ENCODE peak calls at places on chromosomes 12 and 14, in six cellular contexts. T is A549, J is Peyer's patch, H is pancreas, P is AG04450, V is foreskin keratinocyte. I is an unnamed sample.

GRCh38 chr14:103782376-103782775 is 65.0 kb downstream of the PPP1R13B start:
- DNase-seq in J (no peak), P (no peak), H (no peak), V (no peak), T (no peak), I (no peak)

GRCh38 chr14:60002819-60003492 is 83.0 kb downstream of the LRRC9 start:
- DNase-seq in H (peak), V (no peak), T (no peak), J (no peak), P (no peak), I (no peak)

GRCh38 chr14:70714055-70714550 is 72.4 kb downstream of the TTC9 start:
- DNase-seq in H (peak), T (peak), J (no peak), P (peak), V (peak), I (peak)

GRCh38 chr12:116990971-116991966 is 80.5 kb downstream of the FBXW8 start:
- DNase-seq in T (no peak), H (no peak), P (peak), J (no peak), V (no peak), I (no peak)

GRCh38 chr14:96081224-96081623 is 42.1 kb downstream of the C14orf132 start:
- DNase-seq in H (no peak), J (no peak), V (no peak), P (no peak), T (no peak), I (no peak)

GRCh38 chr12:20150835-20151234 is 217.5 kb upstream of the PDE3A start:
- DNase-seq in T (no peak), H (no peak), J (no peak), V (no peak), P (no peak), I (no peak)

GRCh38 chr14:93033983-93034670 is 81.6 kb downstream of the ITPK1 start:
- DNase-seq in H (no peak), J (no peak), T (no peak), V (no peak), P (no peak), I (no peak)

GRCh38 chr12:4603946-4604345 is 41.9 kb downstream of the DYRK4 start:
- DNase-seq in H (no peak), T (no peak), J (no peak), P (no peak), V (no peak), I (no peak)

GRCh38 chr12:92987362-92987761 is 58.3 kb upstream of the EEA1 start:
- DNase-seq in P (peak), J (no peak), V (peak), H (peak), T (peak), I (peak)

GRCh38 chr12:51520576-51521325 is 70.3 kb upstream of the SCN8A start:
- DNase-seq in P (no peak), H (no peak), V (no peak), T (no peak), J (no peak), I (no peak)

GRCh38 chr12:51524386-51524901 is 66.6 kb upstream of the SCN8A start:
- DNase-seq in T (no peak), P (no peak), V (no peak), J (no peak), H (no peak), I (no peak)

GRCh38 chr12:51519755-51520154 is 71.3 kb upstream of the SCN8A start:
- DNase-seq in T (no peak), J (no peak), V (no peak), P (no peak), H (no peak), I (no peak)

GRCh38 chr12:51522696-51523095 is 68.3 kb upstream of the SCN8A start:
- DNase-seq in H (no peak), T (no peak), J (no peak), P (no peak), V (no peak), I (no peak)

DNA sequence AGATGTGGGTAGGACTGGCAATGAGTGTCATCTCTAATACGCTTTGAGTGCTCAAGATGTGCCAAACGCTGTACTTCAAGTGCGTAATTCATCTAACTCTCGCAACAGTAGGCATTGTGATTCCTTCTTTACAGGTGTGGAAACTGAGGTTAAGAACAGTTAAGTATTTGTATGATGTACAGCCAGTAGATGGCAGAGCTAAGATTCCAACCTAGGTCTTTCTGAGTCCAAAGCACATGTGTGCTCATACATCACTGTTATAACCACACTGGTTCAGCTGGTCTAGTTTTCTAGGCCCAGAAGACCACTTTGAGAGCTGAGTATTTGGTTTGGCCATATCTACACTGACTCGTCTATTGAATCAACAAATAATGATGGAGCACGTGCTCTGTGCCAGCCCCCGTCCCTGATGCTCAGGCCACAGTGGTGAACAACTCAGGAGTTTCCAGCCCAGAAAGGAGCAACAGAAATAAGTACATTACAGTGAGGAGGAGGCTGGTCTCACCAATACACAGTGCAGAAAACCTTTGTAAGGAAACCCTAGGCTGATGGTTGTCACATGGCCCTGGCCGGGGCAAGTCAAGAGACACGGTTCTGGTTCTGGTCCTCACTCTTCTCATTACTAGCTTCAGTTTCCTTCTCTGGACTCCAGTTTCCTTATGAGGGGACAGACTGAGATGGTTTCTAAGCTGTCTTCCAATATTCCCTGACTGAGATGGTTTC is 69.3 kb upstream of the SCN8A start:
- DNase-seq in T (no peak), P (no peak), V (no peak), J (no peak), H (no peak), I (no peak)
- TF ChIP-seq CTCF in T (peak), P (peak), V (peak), J (peak), H (no peak), I (no peak)

DNA sequence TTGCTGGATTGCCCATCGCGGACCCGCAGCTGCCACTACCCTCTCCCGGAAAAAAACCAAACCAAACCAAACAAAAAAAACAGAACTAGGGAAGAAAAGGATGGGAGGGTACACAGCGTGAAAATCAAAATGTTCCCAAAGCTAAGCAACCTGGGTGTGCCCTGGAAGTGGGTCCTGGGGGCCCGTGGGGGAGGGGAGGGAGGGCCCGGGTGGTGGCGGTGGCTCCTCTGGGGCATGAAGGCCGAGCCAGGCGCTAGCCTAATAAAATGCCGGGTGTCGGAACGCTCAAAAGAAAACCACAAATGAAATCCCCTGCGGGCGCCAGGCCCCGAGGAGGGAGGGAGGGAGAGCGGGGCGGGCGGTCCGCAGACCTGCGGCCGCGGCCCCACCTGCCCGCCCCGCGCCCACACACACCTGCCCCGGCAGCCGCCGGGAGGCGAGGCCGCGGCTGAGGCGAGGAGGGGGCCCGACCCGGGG is 772 bp downstream of the HECTD4 start:
- DNase-seq in J (no peak), T (no peak), H (peak), P (no peak), V (no peak), I (peak)
- H3K27ac ChIP-seq in J (peak), T (peak), H (peak), P (no peak), V (peak), I (peak)

DNA sequence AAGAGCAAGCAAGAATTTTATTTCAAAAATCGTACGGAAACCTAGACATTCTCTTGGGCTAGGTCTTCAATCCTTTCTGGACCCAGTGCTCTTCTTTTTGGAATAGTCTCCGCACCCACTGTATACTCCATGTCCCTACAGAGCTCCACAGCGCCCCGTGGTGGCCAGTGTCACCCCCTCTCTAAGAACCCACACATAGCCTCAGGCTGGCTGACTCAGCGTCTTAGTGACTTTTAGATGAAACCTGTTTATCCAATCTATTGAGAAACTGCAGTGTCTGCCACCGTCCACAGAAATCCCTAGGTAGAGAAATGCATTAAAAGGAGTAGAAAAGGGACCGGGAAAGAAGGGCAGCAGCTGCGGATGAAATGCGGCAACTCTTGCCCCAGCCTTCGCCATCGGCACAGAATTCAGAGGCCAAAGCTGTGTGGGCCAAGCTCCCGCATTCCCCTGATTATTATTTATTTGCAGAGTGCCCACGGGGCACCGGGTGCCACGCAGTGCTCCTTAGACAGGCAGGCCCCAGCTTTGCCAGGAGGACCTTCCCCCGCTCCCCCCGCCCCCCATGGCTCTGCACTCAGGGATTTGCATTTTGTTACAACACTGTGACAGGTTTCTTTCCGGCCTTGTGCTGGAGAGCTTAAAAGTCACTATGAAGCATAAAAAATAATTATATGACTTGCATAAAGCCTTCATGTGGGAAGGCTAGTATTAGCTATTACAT is 170.1 kb upstream of the FKBP4 start:
- DNase-seq in H (no peak), J (no peak), P (no peak), V (peak), T (peak), I (peak)
- TF ChIP-seq CTCF in H (no peak), J (no peak), P (peak), V (peak), T (no peak), I (no peak)

GRCh38 chr12:50059440-50060119 is 2.2 kb downstream of the ASIC1 start:
- DNase-seq in T (no peak), P (no peak), J (peak), H (no peak), V (no peak), I (no peak)

GRCh38 chr12:50058743-50059312 is 1.4 kb downstream of the ASIC1 start:
- DNase-seq in V (no peak), J (peak), P (no peak), T (no peak), H (no peak), I (no peak)

GRCh38 chr12:50056629-50056976 is 793 bp upstream of the ASIC1 start:
- DNase-seq in J (no peak), P (no peak), T (no peak), H (no peak), V (no peak), I (no peak)

GRCh38 chr12:50057000-50057841 is at the start of gene ASIC1:
- DNase-seq in H (peak), P (no peak), J (peak), V (peak), T (peak), I (peak)

DNA sequence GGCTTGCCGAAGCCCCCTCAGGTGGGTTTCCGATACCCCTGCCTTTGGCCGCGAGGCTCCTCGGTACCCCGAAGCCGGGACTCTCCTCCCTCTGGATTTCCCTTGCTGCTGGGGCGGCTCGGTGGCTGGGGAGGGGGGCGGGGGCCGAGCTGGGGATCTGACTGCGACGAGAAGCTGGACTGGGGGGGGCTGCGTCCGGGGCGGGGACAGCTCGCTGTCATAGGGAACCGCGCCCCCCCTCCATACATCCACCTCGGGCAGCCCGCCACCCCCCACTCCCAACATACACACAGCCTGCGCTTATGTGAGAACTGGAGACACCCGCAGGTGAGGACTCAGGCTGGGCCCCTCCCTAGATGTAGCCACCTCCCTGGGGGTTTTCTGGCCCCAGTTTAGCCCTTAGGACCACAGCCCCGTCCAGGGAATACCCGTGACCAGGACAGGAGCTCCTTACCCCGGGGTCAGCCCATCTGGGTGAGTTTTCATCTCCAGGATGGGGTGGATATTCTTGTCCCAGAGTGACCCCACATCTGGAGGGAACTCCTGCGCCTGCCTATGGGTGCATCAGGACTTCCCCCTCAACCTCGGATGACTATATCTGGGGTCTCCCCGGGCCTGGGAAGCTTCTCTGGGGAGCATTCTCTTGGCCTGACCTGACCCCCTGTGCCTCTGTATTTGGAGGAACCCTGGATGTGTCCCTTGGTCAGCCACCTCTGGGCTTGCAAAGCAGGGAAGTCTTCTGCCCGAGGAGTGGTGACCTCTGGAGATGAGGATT is 687 bp downstream of the ASIC1 start:
- DNase-seq in J (peak), V (no peak), H (no peak), T (no peak), P (no peak), I (no peak)
- H3K27ac ChIP-seq in J (no peak), V (no peak), H (no peak), T (peak), P (no peak), I (peak)

DNA sequence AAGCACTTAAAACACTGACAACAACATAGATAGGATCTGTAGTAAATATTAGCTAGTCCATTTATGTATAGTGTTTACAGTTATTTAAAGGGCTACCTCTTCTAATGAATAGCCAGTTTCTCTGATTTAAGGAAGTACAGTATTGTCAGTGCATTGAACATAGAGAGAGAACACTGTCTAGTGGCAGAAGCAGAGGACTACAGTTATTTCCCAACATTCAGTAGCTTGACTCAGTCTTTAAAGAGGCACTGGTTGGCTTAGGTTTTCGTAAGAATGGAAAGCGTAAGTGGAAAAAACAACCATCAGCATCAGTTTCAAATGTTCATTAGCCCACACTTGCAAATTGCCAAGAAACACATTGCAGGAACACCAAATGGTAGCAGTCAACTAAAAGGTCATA is 125.0 kb upstream of the HMGA2 start:
- DNase-seq in P (no peak), H (no peak), T (peak), V (peak), J (no peak), I (peak)
- TF ChIP-seq CTCF in P (peak), H (no peak), T (peak), V (peak), J (peak), I (peak)